ENCODE peak calls at places on chromosomes 5 and 9, in six cellular contexts. O, Y, J, D, H and R are unnamed samples.

GRCh38 chr5:165497707-165498106 is 1992.3 kb downstream of the MAT2B start:
- DNase-seq in J (no peak), H (peak), Y (no peak), D (no peak), O (no peak), R (no peak)

GRCh38 chr5:149667084-149667826 is 62.9 kb upstream of the PPARGC1B start:
- DNase-seq in D (no peak), O (no peak), J (no peak), H (peak), Y (no peak), R (no peak)

GRCh38 chr9:136093995-136094881 is 851 bp downstream of the NACC2 start:
- DNase-seq in O (peak), J (peak), D (peak), H (peak), Y (peak), R (no peak)

GRCh38 chr9:5425006-5425628 is 12.6 kb downstream of the PLGRKT start:
- DNase-seq in H (peak), O (no peak), D (no peak), Y (no peak), J (no peak), R (no peak)

GRCh38 chr5:83718195-83718825 is 2.3 kb downstream of the HAPLN1 start:
- DNase-seq in J (no peak), D (peak), H (peak), Y (no peak), O (no peak), R (no peak)

GRCh38 chr5:107457138-107457537 is 213.6 kb downstream of the EFNA5 start:
- DNase-seq in H (no peak), Y (no peak), D (no peak), O (no peak), J (no peak), R (no peak)

GRCh38 chr5:38404667-38405276 is 146.4 kb downstream of the EGFLAM start:
- DNase-seq in H (peak), Y (no peak), O (no peak), J (no peak), D (peak), R (no peak)

GRCh38 chr5:103393131-103393754 is 134.7 kb downstream of the MACIR start:
- DNase-seq in H (no peak), O (no peak), Y (no peak), D (no peak), J (no peak), R (no peak)

GRCh38 chr5:135032613-135033025 is 1.4 kb downstream of the PITX1 start:
- DNase-seq in O (no peak), Y (no peak), H (no peak), J (no peak), D (no peak), R (no peak)

GRCh38 chr9:98971168-98971914 is 27.6 kb downstream of the COL15A1 start:
- DNase-seq in H (no peak), O (no peak), D (no peak), Y (no peak), J (no peak), R (no peak)

GRCh38 chr5:96752341-96753016 is 55.3 kb downstream of the ERAP1 start:
- DNase-seq in D (peak), O (no peak), J (no peak), Y (no peak), H (peak), R (no peak)

GRCh38 chr5:140128376-140128775 is 2.6 kb downstream of the IGIP start:
- DNase-seq in H (no peak), D (no peak), J (no peak), Y (no peak), O (no peak), R (no peak)

GRCh38 chr9:81108821-81109220 is 580.5 kb downstream of the TLE1 start:
- DNase-seq in Y (no peak), H (no peak), D (no peak), O (no peak), J (no peak), R (no peak)

GRCh38 chr9:81112638-81113037 is 576.7 kb downstream of the TLE1 start:
- DNase-seq in Y (no peak), D (no peak), H (no peak), O (no peak), J (no peak), R (no peak)

GRCh38 chr9:81113408-81114124 is 575.8 kb downstream of the TLE1 start:
- DNase-seq in Y (no peak), O (no peak), D (no peak), H (no peak), J (no peak), R (no peak)

GRCh38 chr9:81103597-81104471 is 585.5 kb downstream of the TLE1 start:
- DNase-seq in O (no peak), H (no peak), Y (no peak), J (no peak), D (no peak), R (no peak)

GRCh38 chr9:81108391-81108790 is 581.0 kb downstream of the TLE1 start:
- DNase-seq in O (no peak), D (no peak), Y (no peak), H (no peak), J (no peak), R (no peak)
- H3K27ac ChIP-seq in O (no peak), D (no peak), Y (no peak), H (no peak), J (no peak), R (no peak)

GRCh38 chr9:4077499-4078102 is 222.3 kb downstream of the GLIS3 start:
- DNase-seq in Y (peak), H (peak), D (peak), O (peak), J (peak), R (peak)
- TF ChIP-seq CTCF in Y (no peak), H (peak), D (peak), O (peak), J (peak), R (peak)

GRCh38 chr9:80881946-80882345 is 807.4 kb downstream of the TLE1 start:
- DNase-seq in O (no peak), H (no peak), Y (no peak), D (no peak), J (no peak), R (no peak)
- H3K27ac ChIP-seq in O (no peak), H (no peak), Y (no peak), D (no peak), J (no peak), R (no peak)

DNA sequence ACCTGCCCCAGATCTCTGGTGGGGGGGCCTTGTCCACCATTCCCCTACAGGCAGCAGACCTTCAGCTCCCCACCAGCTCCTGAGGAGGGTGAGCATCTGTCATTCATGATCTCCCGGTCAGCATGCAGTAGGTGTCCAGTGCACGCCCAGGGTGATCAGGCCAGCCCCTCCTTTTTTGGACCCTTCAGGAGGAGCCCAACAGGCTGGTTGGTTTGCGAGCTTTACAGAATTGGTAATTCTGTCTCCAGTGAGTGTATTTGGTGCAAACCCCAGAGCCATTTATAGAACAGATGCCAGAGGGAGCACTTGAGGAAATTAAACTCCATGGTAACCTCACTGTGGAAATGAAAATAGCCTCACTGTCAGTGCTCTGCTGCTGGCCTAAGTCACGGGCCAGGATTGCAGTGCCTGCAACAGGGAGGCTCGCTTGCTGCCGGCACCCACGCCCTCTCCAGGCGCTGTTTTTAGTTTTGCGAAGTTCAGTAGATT is 23.4 kb downstream of the WNK2 start:
- DNase-seq in H (no peak), J (no peak), D (no peak), O (no peak), Y (no peak), R (peak)
- TF ChIP-seq CTCF in H (no peak), J (no peak), D (no peak), O (no peak), Y (no peak), R (no peak)